ENCODE peak calls at places on chromosomes 2 and 18, in ten cellular contexts. D is neuronal stem cell; L is body of pancreas; U is frontal cortex; P is C1 segment of cervical spinal cord; X is activated T-cell treated with anti-CD3 and anti-CD28 coated beads for 1 hour; V is stimulated activated CD8-positive, alpha-beta memory T cell treated with anti-CD3 and anti-CD28 coated beads, Interleukin-4, amount 100 ng/mL, for 1 hour; A is epithelial cell of esophagus; O is NCI-H748 treated with DMSO at 0.1 percent for 48 hours; H is activated CD4-positive, alpha-beta T cell treated with anti-CD3 and anti-CD28 coated beads, Interleukin-2, amount 50 U/mL, for 24 hours. W is an unnamed sample.

GRCh38 chr2:67561411-67561965 is 164.4 kb downstream of the ETAA1 start:
- DNase-seq in D (no peak), L (peak), U (no peak), P (no peak), X (no peak), V (no peak), A (peak), O (no peak), H (no peak), W (no peak)

GRCh38 chr2:40803900-40804299 is 352.0 kb upstream of the SLC8A1 start:
- DNase-seq in D (no peak), L (no peak), U (no peak), P (no peak), X (no peak), V (no peak), A (peak), O (no peak), H (no peak), W (no peak)

GRCh38 chr2:112768432-112768831 is 4.0 kb upstream of the CKAP2L start:
- DNase-seq in D (no peak), L (no peak), U (no peak), P (no peak), X (no peak), V (no peak), A (peak), O (no peak), H (no peak), W (no peak)

GRCh38 chr2:179311071-179311470 is 46.4 kb upstream of the SESTD1 start:
- DNase-seq in D (no peak), L (no peak), U (peak), P (no peak), X (no peak), V (no peak), A (no peak), O (no peak), H (no peak), W (no peak)

GRCh38 chr2:68027959-68028358 is 34.8 kb downstream of the C1D start:
- DNase-seq in D (no peak), L (no peak), U (no peak), P (no peak), X (no peak), V (no peak), A (no peak), O (no peak), H (no peak), W (no peak)

GRCh38 chr2:8249191-8249590 is 432.7 kb upstream of the ID2 start:
- DNase-seq in D (no peak), L (no peak), U (no peak), P (peak), X (no peak), V (no peak), A (no peak), O (no peak), H (no peak), W (no peak)

GRCh38 chr18:42719221-42719620 is 396.3 kb downstream of the RIT2 start:
- DNase-seq in D (no peak), L (no peak), U (no peak), P (no peak), X (no peak), V (no peak), A (peak), O (no peak), H (no peak), W (no peak)

GRCh38 chr2:96112501-96113366 is 3.6 kb downstream of the ADRA2B start:
- DNase-seq in D (no peak), L (no peak), U (no peak), P (no peak), X (no peak), V (no peak), A (no peak), O (no peak), H (no peak), W (no peak)

GRCh38 chr2:33108483-33109443 is 162.0 kb downstream of the LTBP1 start:
- DNase-seq in D (no peak), L (no peak), U (no peak), P (no peak), X (no peak), V (no peak), A (peak), O (no peak), H (no peak), W (no peak)

GRCh38 chr2:233089851-233090250 is 29.7 kb downstream of the INPP5D start:
- DNase-seq in D (no peak), L (no peak), U (no peak), P (no peak), X (no peak), V (no peak), A (no peak), O (no peak), H (no peak), W (no peak)

GRCh38 chr2:191696001-191696400 is 18.1 kb downstream of the NABP1 start:
- DNase-seq in D (no peak), L (peak), U (no peak), P (peak), X (no peak), V (no peak), A (peak), O (no peak), H (no peak), W (no peak)

GRCh38 chr2:203225423-203226039 is 13.3 kb upstream of the CYP20A1 start:
- DNase-seq in D (no peak), L (peak), U (no peak), P (no peak), X (peak), V (no peak), A (peak), O (no peak), H (no peak), W (no peak)

GRCh38 chr2:71277536-71278103 is 50.7 kb upstream of the PAIP2B start:
- DNase-seq in D (peak), L (peak), U (peak), P (peak), X (peak), V (no peak), A (peak), O (peak), H (no peak), W (no peak)

GRCh38 chr2:20353597-20353996 is 3.0 kb upstream of the PUM2 start:
- DNase-seq in D (no peak), L (no peak), U (no peak), P (no peak), X (no peak), V (no peak), A (peak), O (peak), H (no peak), W (no peak)